ENCODE peak calls at places on chromosomes 12 and 14, in nine cellular contexts. One of them, this sample, is unnamed.

GRCh38 chr14:85798852-85799251 is 268.9 kb downstream of the FLRT2 start:
- DNase-seq in endothelial cell of umbilical vein: no peak
- DNase-seq in pancreas: no peak
- DNase-seq in PC-3: peak; percentile 2
- DNase-seq in kidney: no peak
- DNase-seq in right lobe of liver: no peak
- DNase-seq in esophagus muscularis mucosa: no peak
- DNase-seq in RWPE1: no peak
- DNase-seq in cardiac muscle cell: no peak
- DNase-seq in this sample: no peak

GRCh38 chr12:113299619-113300237 is 35.2 kb downstream of the SLC8B1 start:
- DNase-seq in endothelial cell of umbilical vein: peak; percentile 58
- DNase-seq in pancreas: peak; percentile 45
- DNase-seq in PC-3: peak; percentile 94
- DNase-seq in kidney: peak; percentile 91
- DNase-seq in right lobe of liver: no peak
- DNase-seq in esophagus muscularis mucosa: no peak
- DNase-seq in RWPE1: peak; percentile 87
- DNase-seq in cardiac muscle cell: peak; percentile 88
- DNase-seq in this sample: peak; percentile 88

GRCh38 chr12:6526766-6527525 is 7.4 kb upstream of the GAPDH start:
- DNase-seq in endothelial cell of umbilical vein: no peak
- DNase-seq in pancreas: no peak
- DNase-seq in PC-3: no peak
- DNase-seq in kidney: no peak
- DNase-seq in right lobe of liver: no peak
- DNase-seq in esophagus muscularis mucosa: no peak
- DNase-seq in RWPE1: no peak
- DNase-seq in cardiac muscle cell: no peak
- DNase-seq in this sample: no peak

GRCh38 chr12:59570134-59570533 is 25.7 kb upstream of the SLC16A7 start:
- DNase-seq in endothelial cell of umbilical vein: no peak
- DNase-seq in pancreas: no peak
- DNase-seq in PC-3: peak; percentile 59
- DNase-seq in kidney: no peak
- DNase-seq in right lobe of liver: no peak
- DNase-seq in esophagus muscularis mucosa: no peak
- DNase-seq in RWPE1: peak; percentile 30
- DNase-seq in cardiac muscle cell: no peak
- DNase-seq in this sample: no peak

GRCh38 chr14:88342980-88343379 is 19.9 kb upstream of the KCNK10 start:
- DNase-seq in endothelial cell of umbilical vein: no peak
- DNase-seq in pancreas: no peak
- DNase-seq in PC-3: no peak
- DNase-seq in kidney: no peak
- DNase-seq in right lobe of liver: no peak
- DNase-seq in esophagus muscularis mucosa: no peak
- DNase-seq in RWPE1: no peak
- DNase-seq in cardiac muscle cell: no peak
- DNase-seq in this sample: no peak

GRCh38 chr12:125971981-125972380 is 906.7 kb downstream of the AACS start:
- DNase-seq in endothelial cell of umbilical vein: no peak
- DNase-seq in pancreas: no peak
- DNase-seq in PC-3: no peak
- DNase-seq in kidney: no peak
- DNase-seq in right lobe of liver: no peak
- DNase-seq in esophagus muscularis mucosa: no peak
- DNase-seq in RWPE1: no peak
- DNase-seq in cardiac muscle cell: no peak
- DNase-seq in this sample: no peak

GRCh38 chr14:35402323-35403084 is 2.0 kb downstream of the NFKBIA start:
- DNase-seq in endothelial cell of umbilical vein: peak; percentile 38
- DNase-seq in pancreas: no peak
- DNase-seq in PC-3: no peak
- DNase-seq in kidney: peak; percentile 69
- DNase-seq in right lobe of liver: peak; percentile 49
- DNase-seq in esophagus muscularis mucosa: no peak
- DNase-seq in RWPE1: no peak
- DNase-seq in cardiac muscle cell: no peak
- DNase-seq in this sample: no peak

GRCh38 chr12:63753743-63754142 is 26.0 kb upstream of the RXYLT1 start:
- DNase-seq in endothelial cell of umbilical vein: no peak
- DNase-seq in pancreas: no peak
- DNase-seq in PC-3: peak; percentile 31
- DNase-seq in kidney: no peak
- DNase-seq in right lobe of liver: no peak
- DNase-seq in esophagus muscularis mucosa: no peak
- DNase-seq in RWPE1: no peak
- DNase-seq in cardiac muscle cell: no peak
- DNase-seq in this sample: no peak

GRCh38 chr12:108815875-108816594 is 41.3 kb downstream of the SSH1 start:
- DNase-seq in endothelial cell of umbilical vein: no peak
- DNase-seq in pancreas: no peak
- DNase-seq in PC-3: no peak
- DNase-seq in kidney: no peak
- DNase-seq in right lobe of liver: no peak
- DNase-seq in esophagus muscularis mucosa: no peak
- DNase-seq in RWPE1: no peak
- DNase-seq in cardiac muscle cell: no peak
- DNase-seq in this sample: no peak

GRCh38 chr14:74861734-74862090 is 14.2 kb downstream of the PROX2 start:
- DNase-seq in endothelial cell of umbilical vein: no peak
- DNase-seq in pancreas: no peak
- DNase-seq in PC-3: no peak
- DNase-seq in kidney: no peak
- DNase-seq in right lobe of liver: no peak
- DNase-seq in esophagus muscularis mucosa: no peak
- DNase-seq in RWPE1: no peak
- DNase-seq in cardiac muscle cell: no peak
- DNase-seq in this sample: no peak

GRCh38 chr14:58533417-58533816 is 104.3 kb upstream of the DACT1 start:
- DNase-seq in endothelial cell of umbilical vein: peak; percentile 85
- DNase-seq in pancreas: no peak
- DNase-seq in PC-3: no peak
- DNase-seq in kidney: no peak
- DNase-seq in right lobe of liver: no peak
- DNase-seq in esophagus muscularis mucosa: no peak
- DNase-seq in RWPE1: no peak
- DNase-seq in cardiac muscle cell: peak; percentile 85
- DNase-seq in this sample: no peak

GRCh38 chr12:24012528-24012927 is 63.1 kb upstream of the SOX5 start:
- DNase-seq in endothelial cell of umbilical vein: peak; percentile 35
- DNase-seq in pancreas: no peak
- DNase-seq in PC-3: peak; percentile 12
- DNase-seq in kidney: no peak
- DNase-seq in right lobe of liver: no peak
- DNase-seq in esophagus muscularis mucosa: no peak
- DNase-seq in RWPE1: no peak
- DNase-seq in cardiac muscle cell: peak; percentile 43
- DNase-seq in this sample: no peak

GRCh38 chr12:46494424-46494823 is 121.9 kb upstream of the SLC38A2 start:
- DNase-seq in endothelial cell of umbilical vein: peak; percentile 30
- DNase-seq in pancreas: no peak
- DNase-seq in PC-3: peak; percentile 65
- DNase-seq in kidney: no peak
- DNase-seq in right lobe of liver: no peak
- DNase-seq in esophagus muscularis mucosa: no peak
- DNase-seq in RWPE1: no peak
- DNase-seq in cardiac muscle cell: peak; percentile 85
- DNase-seq in this sample: no peak

GRCh38 chr14:62001988-62002387 is 239.8 kb downstream of the SNAPC1 start:
- DNase-seq in endothelial cell of umbilical vein: peak; percentile 23
- DNase-seq in pancreas: no peak
- DNase-seq in PC-3: peak; percentile 81
- DNase-seq in kidney: no peak
- DNase-seq in right lobe of liver: no peak
- DNase-seq in esophagus muscularis mucosa: no peak
- DNase-seq in RWPE1: no peak
- DNase-seq in cardiac muscle cell: no peak
- DNase-seq in this sample: no peak

GRCh38 chr14:63712123-63712522 is 15.7 kb downstream of the SGPP1 start:
- DNase-seq in endothelial cell of umbilical vein: no peak
- DNase-seq in pancreas: no peak
- DNase-seq in PC-3: no peak
- DNase-seq in kidney: no peak
- DNase-seq in right lobe of liver: no peak
- DNase-seq in esophagus muscularis mucosa: no peak
- DNase-seq in RWPE1: no peak
- DNase-seq in cardiac muscle cell: no peak
- DNase-seq in this sample: no peak

GRCh38 chr14:74612346-74613021 is 447 bp upstream of the LTBP2 start:
- DNase-seq in endothelial cell of umbilical vein: peak; percentile 77
- DNase-seq in pancreas: peak; percentile 66
- DNase-seq in PC-3: peak; percentile 85
- DNase-seq in kidney: peak; percentile 90
- DNase-seq in right lobe of liver: peak; percentile 81
- DNase-seq in esophagus muscularis mucosa: no peak
- DNase-seq in RWPE1: peak; percentile 68
- DNase-seq in cardiac muscle cell: peak; percentile 85
- DNase-seq in this sample: peak; percentile 90

GRCh38 chr14:68548194-68549056 is 244.4 kb downstream of the ZFP36L1 start:
- DNase-seq in endothelial cell of umbilical vein: no peak
- DNase-seq in pancreas: peak; percentile 46
- DNase-seq in PC-3: peak; percentile 97
- DNase-seq in kidney: peak; percentile 97
- DNase-seq in right lobe of liver: no peak
- DNase-seq in esophagus muscularis mucosa: peak; percentile 94
- DNase-seq in RWPE1: peak; percentile 90
- DNase-seq in cardiac muscle cell: peak; percentile 99
- DNase-seq in this sample: peak; percentile 75

GRCh38 chr12:111503116-111503515 is 96.0 kb downstream of the ATXN2 start:
- DNase-seq in endothelial cell of umbilical vein: no peak
- DNase-seq in pancreas: no peak
- DNase-seq in PC-3: no peak
- DNase-seq in kidney: no peak
- DNase-seq in right lobe of liver: no peak
- DNase-seq in esophagus muscularis mucosa: no peak
- DNase-seq in RWPE1: no peak
- DNase-seq in cardiac muscle cell: no peak
- DNase-seq in this sample: no peak

DNA sequence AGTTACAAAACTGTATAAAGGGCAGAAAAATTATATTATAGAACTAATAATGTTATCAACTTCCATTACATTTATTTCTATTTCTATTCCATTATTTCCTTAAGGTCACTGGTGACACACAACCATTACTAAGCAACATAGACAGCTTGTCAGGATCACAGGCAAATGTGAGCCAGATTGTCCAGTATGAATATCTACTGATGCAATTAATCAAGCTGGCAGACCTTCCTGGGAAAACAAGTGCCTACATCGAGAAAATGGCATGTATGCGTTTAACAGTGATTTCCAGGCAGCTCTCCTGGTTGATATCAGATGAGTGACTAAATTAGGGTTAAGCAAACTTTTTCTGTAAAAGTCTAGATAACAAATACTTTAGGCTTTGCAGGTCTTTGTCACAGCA is 36.9 kb upstream of the TSPAN8 start:
- DNase-seq in endothelial cell of umbilical vein: no peak
- DNase-seq in pancreas: no peak
- DNase-seq in PC-3: no peak
- DNase-seq in kidney: no peak
- DNase-seq in right lobe of liver: peak; percentile 23
- DNase-seq in esophagus muscularis mucosa: no peak
- DNase-seq in RWPE1: no peak
- DNase-seq in cardiac muscle cell: peak; percentile 11
- DNase-seq in this sample: no peak
- H3K27ac ChIP-seq in endothelial cell of umbilical vein: no peak overlapping the region
- H3K27ac ChIP-seq in pancreas: no peak overlapping the region
- H3K27ac ChIP-seq in PC-3: no peak overlapping the region
- H3K27ac ChIP-seq in kidney: no peak overlapping the region
- H3K27ac ChIP-seq in right lobe of liver: no peak overlapping the region
- H3K27ac ChIP-seq in esophagus muscularis mucosa: no peak overlapping the region
- H3K27ac ChIP-seq in RWPE1: no peak overlapping the region
- H3K27ac ChIP-seq in cardiac muscle cell: no peak overlapping the region
- H3K27ac ChIP-seq in this sample: no peak overlapping the region

GRCh38 chr12:55728932-55729591 is at the start of gene CD63:
- DNase-seq in endothelial cell of umbilical vein: peak; percentile 86
- DNase-seq in pancreas: peak; percentile 91
- DNase-seq in PC-3: peak; percentile 77
- DNase-seq in kidney: peak; percentile 98
- DNase-seq in right lobe of liver: peak; percentile 94
- DNase-seq in esophagus muscularis mucosa: peak; percentile 95
- DNase-seq in RWPE1: peak; percentile 90
- DNase-seq in cardiac muscle cell: peak; percentile 95
- DNase-seq in this sample: peak; percentile 96
- TF ChIP-seq CTCF in endothelial cell of umbilical vein: no peak
- TF ChIP-seq CTCF in pancreas: no peak
- TF ChIP-seq CTCF in PC-3: no peak
- TF ChIP-seq CTCF in kidney: no peak
- TF ChIP-seq CTCF in right lobe of liver: no peak
- TF ChIP-seq CTCF in esophagus muscularis mucosa: no peak
- TF ChIP-seq CTCF in RWPE1: no peak
- TF ChIP-seq CTCF in cardiac muscle cell: no peak
- TF ChIP-seq CTCF in this sample: no peak

GRCh38 chr12:65306603-65307501 is 28.4 kb downstream of the MSRB3 start:
- DNase-seq in endothelial cell of umbilical vein: peak; percentile 83
- DNase-seq in pancreas: no peak
- DNase-seq in PC-3: peak; percentile 83
- DNase-seq in kidney: no peak
- DNase-seq in right lobe of liver: no peak
- DNase-seq in esophagus muscularis mucosa: no peak
- DNase-seq in RWPE1: peak; percentile 48
- DNase-seq in cardiac muscle cell: peak; percentile 84
- DNase-seq in this sample: no peak
- H3K27ac ChIP-seq in endothelial cell of umbilical vein: peak overlapping the region; percentile 96
- H3K27ac ChIP-seq in pancreas: no peak overlapping the region
- H3K27ac ChIP-seq in PC-3: peak overlapping the region; percentile 70
- H3K27ac ChIP-seq in kidney: no peak overlapping the region
- H3K27ac ChIP-seq in right lobe of liver: no peak overlapping the region
- H3K27ac ChIP-seq in esophagus muscularis mucosa: peak overlapping the region; percentile 55
- H3K27ac ChIP-seq in RWPE1: peak overlapping the region; percentile 76
- H3K27ac ChIP-seq in cardiac muscle cell: peak overlapping the region; percentile 89
- H3K27ac ChIP-seq in this sample: no peak overlapping the region

GRCh38 chr12:52027085-52027843 is 20.5 kb downstream of the TAMALIN start:
- DNase-seq in endothelial cell of umbilical vein: no peak
- DNase-seq in pancreas: no peak
- DNase-seq in PC-3: no peak
- DNase-seq in kidney: no peak
- DNase-seq in right lobe of liver: no peak
- DNase-seq in esophagus muscularis mucosa: no peak
- DNase-seq in RWPE1: no peak
- DNase-seq in cardiac muscle cell: no peak
- DNase-seq in this sample: no peak
- TF ChIP-seq CTCF in endothelial cell of umbilical vein: no peak
- TF ChIP-seq CTCF in pancreas: no peak
- TF ChIP-seq CTCF in PC-3: no peak
- TF ChIP-seq CTCF in kidney: no peak
- TF ChIP-seq CTCF in right lobe of liver: no peak
- TF ChIP-seq CTCF in esophagus muscularis mucosa: no peak
- TF ChIP-seq CTCF in RWPE1: no peak
- TF ChIP-seq CTCF in cardiac muscle cell: no peak
- TF ChIP-seq CTCF in this sample: no peak

GRCh38 chr14:100777366-100778077 is 48.4 kb upstream of the MEG3 start:
- DNase-seq in endothelial cell of umbilical vein: no peak
- DNase-seq in pancreas: no peak
- DNase-seq in PC-3: no peak
- DNase-seq in kidney: no peak
- DNase-seq in right lobe of liver: no peak
- DNase-seq in esophagus muscularis mucosa: no peak
- DNase-seq in RWPE1: no peak
- DNase-seq in cardiac muscle cell: no peak
- DNase-seq in this sample: no peak
- H3K27ac ChIP-seq in endothelial cell of umbilical vein: no peak overlapping the region
- H3K27ac ChIP-seq in pancreas: no peak overlapping the region
- H3K27ac ChIP-seq in PC-3: no peak overlapping the region
- H3K27ac ChIP-seq in kidney: no peak overlapping the region
- H3K27ac ChIP-seq in right lobe of liver: no peak overlapping the region
- H3K27ac ChIP-seq in esophagus muscularis mucosa: no peak overlapping the region
- H3K27ac ChIP-seq in RWPE1: no peak overlapping the region
- H3K27ac ChIP-seq in cardiac muscle cell: no peak overlapping the region
- H3K27ac ChIP-seq in this sample: no peak overlapping the region

This sample was measured in upper lobe of right lung.